ENCODE peak calls at places on chromosomes 5 and 9, in eight cellular contexts. X is lung, J is ovary, N is SJSA1, L is fibroblast of lung, K is endodermal cell, E is heart left ventricle, S is neuronal stem cell. Z is an unnamed sample. For H3K9me3, the result is how much of the 10 kb centered on the place peaks cover.

GRCh38 chr5:89556215-89557009 is 673.4 kb upstream of the MEF2C start:
- DNase-seq in X (no peak), J (no peak), N (peak), L (peak), K (no peak), E (no peak), S (no peak), Z (no peak)

GRCh38 chr5:6705088-6705487 is 8.1 kb upstream of the TENT4A start:
- DNase-seq in X (peak), J (no peak), N (peak), L (no peak), K (no peak), E (no peak), S (no peak), Z (no peak)

GRCh38 chr5:30051976-30052375 is 1141.5 kb upstream of the CDH6 start:
- DNase-seq in X (no peak), J (no peak), N (no peak), L (no peak), K (no peak), E (no peak), S (no peak), Z (no peak)

GRCh38 chr9:35340046-35340445 is 149.9 kb upstream of the RUSC2 start:
- DNase-seq in X (no peak), J (no peak), N (no peak), L (no peak), K (no peak), E (no peak), S (no peak), Z (no peak)

GRCh38 chr9:108400267-108400666 is 455.5 kb downstream of the ACTL7B start:
- DNase-seq in X (no peak), J (no peak), N (no peak), L (no peak), K (no peak), E (no peak), S (no peak), Z (no peak)

GRCh38 chr9:17005085-17005484 is 129.8 kb upstream of the CNTLN start:
- DNase-seq in X (no peak), J (peak), N (peak), L (peak), K (peak), E (peak), S (no peak), Z (peak)

GRCh38 chr5:16889203-16889971 is 46.7 kb downstream of the MYO10 start:
- DNase-seq in X (no peak), J (no peak), N (peak), L (peak), K (no peak), E (no peak), S (no peak), Z (no peak)

GRCh38 chr5:147661576-147661975 is 121.0 kb downstream of the JAKMIP2 start:
- DNase-seq in X (no peak), J (no peak), N (no peak), L (peak), K (no peak), E (no peak), S (no peak), Z (no peak)

GRCh38 chr5:61887271-61887670 is 418.7 kb upstream of the KIF2A start:
- DNase-seq in X (no peak), J (no peak), N (no peak), L (no peak), K (no peak), E (no peak), S (no peak), Z (no peak)

GRCh38 chr9:111975709-111976108 is 79.1 kb downstream of the UGCG start:
- DNase-seq in X (peak), J (no peak), N (no peak), L (no peak), K (peak), E (peak), S (no peak), Z (peak)

GRCh38 chr5:1436036-1436435 is 9.2 kb downstream of the SLC6A3 start:
- DNase-seq in X (no peak), J (no peak), N (peak), L (no peak), K (no peak), E (no peak), S (no peak), Z (no peak)

GRCh38 chr9:37428345-37428744 is 5.8 kb downstream of the GRHPR start:
- DNase-seq in X (no peak), J (no peak), N (no peak), L (no peak), K (no peak), E (no peak), S (no peak), Z (no peak)

DNA sequence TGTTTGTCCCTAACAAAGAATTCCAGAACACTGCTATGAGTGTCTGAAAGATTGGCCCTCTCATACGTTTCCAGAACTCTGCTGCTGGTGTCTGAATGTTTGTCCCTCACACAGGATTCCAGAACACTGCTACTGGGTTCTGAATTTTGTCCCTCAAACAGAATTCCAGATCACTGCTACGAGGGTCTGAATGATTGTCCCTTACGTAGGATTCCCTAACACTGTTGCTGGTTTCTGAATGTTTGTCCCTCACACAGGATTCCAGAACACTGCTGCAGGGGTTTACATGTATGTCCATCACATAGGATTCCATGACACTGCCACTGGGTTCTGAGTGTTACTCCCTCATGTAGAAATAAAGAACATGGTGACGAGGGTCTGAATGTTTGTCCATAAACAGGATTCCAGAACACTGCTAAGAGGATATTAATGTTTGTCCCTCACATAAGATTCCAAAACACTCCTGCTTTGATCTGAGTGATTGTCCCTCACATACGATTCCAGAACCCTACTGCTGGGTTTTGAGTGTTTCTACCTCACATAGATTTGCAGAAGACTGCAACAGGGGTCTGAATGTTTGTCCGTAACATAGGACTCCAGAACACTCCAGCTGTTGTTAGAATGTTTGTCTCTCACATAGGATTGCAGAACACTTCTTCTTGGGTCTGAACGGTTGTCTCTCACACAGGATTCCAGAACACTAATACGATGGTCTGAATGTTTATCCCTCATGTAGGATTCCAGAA is 214.4 kb downstream of the FOXD4L6 start:
- DNase-seq in X (no peak), J (no peak), N (no peak), L (no peak), K (no peak), E (no peak), S (no peak), Z (no peak)
- H3K9me3 ChIP-seq in X (half or more), J (half or more), N (under half), L (under half), K (half or more), E (under half), S (under half), Z (half or more)

DNA sequence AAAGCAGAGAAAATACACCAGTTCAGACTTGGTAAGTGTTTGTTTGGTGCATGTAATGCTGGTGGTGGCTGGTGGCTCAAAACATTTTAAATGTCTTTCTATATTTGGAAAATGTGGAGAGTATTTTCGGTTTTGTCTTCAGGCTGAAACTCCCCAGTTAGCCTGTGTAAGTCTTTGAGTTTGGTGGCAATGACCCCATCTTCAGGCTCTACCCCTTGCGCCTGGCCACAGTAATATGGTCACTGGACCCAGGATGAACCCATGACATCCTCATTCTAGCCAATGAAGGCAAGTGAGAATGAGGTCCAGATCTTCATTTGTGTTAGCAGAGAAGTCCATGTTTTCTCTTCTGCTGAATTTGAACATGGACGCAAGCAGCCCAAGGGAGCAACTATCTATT is 422.6 kb downstream of the BRINP1 start:
- DNase-seq in X (no peak), J (no peak), N (no peak), L (no peak), K (no peak), E (no peak), S (no peak), Z (no peak)
- H3K9me3 ChIP-seq in X (under half), J (under half), N (under half), L (under half), K (under half), E (under half), S (under half), Z (under half)

GRCh38 chr5:150901446-150901845 is 3.3 kb downstream of the ZNF300 start:
- DNase-seq in X (no peak), J (no peak), N (no peak), L (no peak), K (no peak), E (no peak), S (no peak), Z (no peak)

DNA sequence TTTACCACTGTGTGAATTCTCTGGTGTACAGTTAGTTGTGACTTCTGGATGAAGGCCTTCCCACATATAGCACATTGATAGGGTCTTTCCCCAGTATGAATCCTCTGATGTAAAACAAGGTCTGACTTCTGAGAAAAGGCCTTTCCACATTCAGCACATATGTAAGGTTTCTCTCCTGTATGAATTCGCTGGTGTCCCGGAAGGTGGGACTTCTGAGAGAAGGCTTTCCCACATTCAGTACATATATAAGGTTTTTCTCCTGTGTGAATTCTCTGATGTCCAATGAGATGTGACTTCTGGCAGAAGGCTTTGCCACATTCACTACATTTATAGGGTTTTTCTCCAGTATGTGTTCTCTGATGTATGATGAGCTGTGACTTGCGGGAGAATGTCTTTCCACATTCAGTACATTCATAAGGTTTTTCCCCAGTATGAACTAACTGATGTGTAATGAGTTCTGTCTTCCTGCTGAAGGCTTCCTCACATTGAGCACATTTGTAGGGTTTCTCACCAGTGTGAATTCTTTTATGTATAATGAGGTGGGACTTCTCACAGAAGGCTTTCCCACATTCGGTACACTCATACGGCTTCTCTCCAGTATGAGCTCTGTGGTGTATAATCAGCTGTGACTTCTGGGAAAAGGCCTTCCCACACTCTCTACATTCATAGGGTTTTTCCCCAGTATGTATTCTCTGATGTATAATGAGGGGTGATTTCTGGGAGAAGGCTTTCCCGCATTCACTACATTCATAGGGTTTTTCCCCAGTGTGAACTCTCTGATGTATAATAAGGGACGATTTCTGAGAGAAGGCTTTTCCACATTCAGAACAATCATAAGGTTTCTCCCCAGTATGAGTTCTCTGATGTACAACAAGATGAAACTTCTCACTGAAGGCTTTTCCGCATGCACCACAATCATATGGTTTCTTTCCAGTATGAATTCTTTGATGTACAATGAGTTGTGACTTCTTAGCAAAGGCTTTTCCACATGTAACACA is 9.1 kb downstream of the ZNF300 start:
- DNase-seq in X (no peak), J (no peak), N (no peak), L (peak), K (no peak), E (no peak), S (no peak), Z (no peak)
- H3K9me3 ChIP-seq in X (under half), J (under half), N (under half), L (under half), K (half or more), E (under half), S (under half), Z (half or more)

DNA sequence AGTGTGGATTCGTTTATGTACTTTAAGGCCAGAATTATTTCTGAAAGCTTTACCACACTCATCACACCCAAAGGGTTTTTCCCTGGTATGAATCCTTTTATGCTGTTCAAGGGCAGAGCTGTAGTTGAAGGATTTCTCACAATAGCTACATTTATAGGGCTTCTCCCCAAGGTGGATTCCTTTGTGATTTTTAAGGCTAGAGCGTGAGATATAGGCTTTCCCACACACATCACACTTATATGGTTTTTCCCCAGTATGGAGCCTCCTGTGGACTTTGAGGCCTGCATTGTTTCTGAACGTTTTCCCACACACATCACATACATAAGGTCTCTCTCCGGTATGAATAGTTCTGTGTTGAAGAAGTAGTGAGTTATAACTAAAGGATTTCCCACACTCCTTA is 11.2 kb downstream of the ZFP62 start:
- DNase-seq in X (no peak), J (no peak), N (no peak), L (no peak), K (no peak), E (no peak), S (no peak), Z (no peak)
- H3K9me3 ChIP-seq in X (under half), J (under half), N (under half), L (under half), K (half or more), E (under half), S (half or more), Z (under half)

DNA sequence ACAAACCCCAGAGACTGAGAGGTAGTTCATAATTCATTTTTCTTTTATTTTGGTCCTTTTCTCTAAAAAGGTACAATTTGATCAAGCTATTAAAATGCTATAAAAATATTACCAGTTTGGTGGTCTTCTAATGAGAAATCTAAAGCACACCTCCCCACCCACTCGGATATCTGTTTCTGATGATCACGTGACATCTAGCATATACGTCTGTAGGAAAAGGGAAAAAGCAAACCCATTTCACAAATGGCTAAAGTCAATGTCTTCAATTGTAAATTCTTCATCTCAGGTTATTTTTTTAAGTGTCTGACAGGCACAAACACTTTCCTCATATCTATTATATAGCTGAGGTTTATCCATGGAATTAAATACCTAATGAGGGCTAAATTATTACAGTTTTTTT is 18.9 kb downstream of the ZNF354A start:
- DNase-seq in X (no peak), J (no peak), N (no peak), L (no peak), K (no peak), E (no peak), S (no peak), Z (no peak)
- H3K9me3 ChIP-seq in X (under half), J (under half), N (under half), L (under half), K (half or more), E (under half), S (under half), Z (half or more)

DNA sequence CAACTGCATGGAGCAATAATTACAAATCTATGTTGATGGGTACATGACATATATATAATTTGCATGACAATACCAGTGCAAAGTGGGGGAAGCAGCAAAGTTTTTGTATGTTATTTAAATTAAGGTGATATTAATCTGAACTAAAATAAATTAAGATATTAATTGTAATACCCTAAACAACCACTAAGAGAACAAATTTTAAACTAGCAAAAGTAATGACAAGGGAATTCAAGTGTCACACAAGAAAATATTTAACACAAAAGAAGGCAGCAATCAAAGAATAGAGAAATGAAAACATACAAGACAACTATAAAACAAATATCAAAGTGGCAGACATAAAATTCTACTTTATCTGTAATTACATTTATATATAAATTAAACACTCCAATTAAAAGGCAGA is 2003.4 kb downstream of the MAT2B start:
- DNase-seq in X (no peak), J (no peak), N (no peak), L (no peak), K (no peak), E (no peak), S (no peak), Z (no peak)
- H3K9me3 ChIP-seq in X (under half), J (under half), N (under half), L (under half), K (under half), E (under half), S (under half), Z (under half)

GRCh38 chr9:123663529-123663928 is 266.4 kb downstream of the DENND1A start:
- DNase-seq in X (no peak), J (no peak), N (no peak), L (no peak), K (no peak), E (no peak), S (no peak), Z (no peak)

GRCh38 chr9:123669355-123669754 is 260.6 kb downstream of the DENND1A start:
- DNase-seq in X (no peak), J (no peak), N (no peak), L (no peak), K (no peak), E (no peak), S (peak), Z (no peak)
- H3K9me3 ChIP-seq in X (under half), J (under half), N (under half), L (under half), K (under half), E (under half), S (under half), Z (under half)

GRCh38 chr5:141384471-141385267 is 2.1 kb downstream of the PCDHGA7 start:
- DNase-seq in X (no peak), J (no peak), N (no peak), L (no peak), K (no peak), E (no peak), S (no peak), Z (no peak)
- H3K9me3 ChIP-seq in X (under half), J (under half), N (under half), L (under half), K (under half), E (under half), S (under half), Z (half or more)

GRCh38 chr9:113056191-113057106 is at the start of gene ZFP37:
- DNase-seq in X (peak), J (peak), N (peak), L (peak), K (peak), E (peak), S (peak), Z (peak)

DNA sequence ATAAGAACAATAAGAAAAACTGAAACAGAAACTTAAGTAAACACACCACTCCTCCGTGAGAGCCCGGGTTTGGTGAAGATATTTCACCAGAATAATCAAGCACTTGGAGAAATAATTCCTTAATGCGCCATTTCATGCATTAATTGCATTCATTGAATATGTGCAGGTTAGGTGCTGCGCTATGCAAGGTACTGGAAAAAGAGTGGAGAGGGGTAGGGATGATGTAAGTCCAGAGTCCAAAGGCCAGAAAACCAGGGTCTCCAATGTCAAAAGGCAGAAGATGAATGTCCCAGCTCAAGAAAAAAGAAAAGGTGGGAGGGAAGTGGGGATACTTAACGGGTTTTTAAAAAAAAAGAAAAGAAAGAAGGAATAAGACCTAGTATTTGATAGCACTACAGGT is 669 bp upstream of the ZFP37 start:
- DNase-seq in X (no peak), J (no peak), N (no peak), L (no peak), K (no peak), E (no peak), S (no peak), Z (no peak)
- H3K9me3 ChIP-seq in X (under half), J (under half), N (under half), L (under half), K (under half), E (under half), S (under half), Z (under half)

GRCh38 chr9:134659688-134660131 is 18.1 kb downstream of the COL5A1 start:
- DNase-seq in X (no peak), J (no peak), N (no peak), L (no peak), K (no peak), E (no peak), S (no peak), Z (no peak)

GRCh38 chr9:134660407-134660806 is 18.8 kb downstream of the COL5A1 start:
- DNase-seq in X (no peak), J (peak), N (no peak), L (no peak), K (peak), E (no peak), S (no peak), Z (no peak)

GRCh38 chr9:134656334-134657034 is 14.9 kb downstream of the COL5A1 start:
- DNase-seq in X (no peak), J (no peak), N (no peak), L (no peak), K (peak), E (no peak), S (no peak), Z (no peak)

GRCh38 chr9:134657666-134658377 is 16.2 kb downstream of the COL5A1 start:
- DNase-seq in X (no peak), J (no peak), N (no peak), L (no peak), K (no peak), E (peak), S (no peak), Z (no peak)

DNA sequence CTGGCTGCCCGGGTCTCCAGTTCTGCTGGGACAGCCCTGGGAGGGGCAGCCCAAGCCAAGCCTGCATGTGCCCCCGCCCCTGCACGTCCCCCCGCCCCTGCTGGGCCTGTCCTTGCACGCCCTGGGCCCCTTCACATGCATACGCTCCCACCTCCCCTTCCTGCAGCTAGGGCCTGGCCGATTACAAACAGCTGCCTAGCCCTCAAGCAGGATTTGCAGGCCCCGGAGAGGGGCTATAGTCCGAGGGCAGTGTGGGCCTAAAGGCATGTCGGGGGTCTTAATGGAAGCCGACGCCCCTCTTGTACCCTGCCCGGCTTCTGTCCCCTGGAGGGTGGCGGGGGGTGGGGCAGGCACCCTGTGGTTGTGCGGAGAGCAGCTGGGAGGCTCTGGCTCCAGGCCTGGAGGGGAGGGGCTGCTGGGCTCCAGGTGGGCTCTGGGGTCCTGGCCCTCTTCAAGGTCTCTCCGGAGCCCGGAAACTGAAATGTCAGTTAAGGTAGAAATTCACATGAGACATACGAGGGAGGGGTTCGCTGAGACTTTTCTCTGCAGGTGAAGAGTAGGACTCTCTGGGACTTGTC is 16.9 kb downstream of the COL5A1 start:
- DNase-seq in X (no peak), J (no peak), N (no peak), L (no peak), K (peak), E (peak), S (no peak), Z (no peak)
- H3K9me3 ChIP-seq in X (under half), J (under half), N (under half), L (under half), K (under half), E (under half), S (under half), Z (under half)